ENCODE peak calls at places on chromosomes 11 and 22, in four cellular contexts. X, L, G and W are unnamed samples.

GRCh38 chr11:20055312-20055711 is 105.0 kb downstream of the DBX1 start:
- DNase-seq in G (no peak), L (peak), X (no peak), W (no peak)

GRCh38 chr11:73469401-73469800 is 93.2 kb downstream of the RELT start:
- DNase-seq in X (no peak), L (no peak), G (no peak), W (peak)

GRCh38 chr22:50261615-50262459 is at the start of gene MAPK12:
- DNase-seq in X (no peak), G (no peak), L (no peak), W (no peak)

GRCh38 chr11:69310351-69310750 is 16.4 kb downstream of the MYEOV start:
- DNase-seq in X (no peak), L (no peak), G (no peak), W (peak)

GRCh38 chr11:8293171-8293570 is 29.5 kb upstream of the LMO1 start:
- DNase-seq in G (no peak), L (no peak), X (no peak), W (no peak)

GRCh38 chr11:120601566-120601965 is 90.0 kb downstream of the GRIK4 start:
- DNase-seq in G (no peak), L (no peak), X (no peak), W (no peak)

GRCh38 chr11:122340607-122341006 is 224.6 kb upstream of the BLID start:
- DNase-seq in G (no peak), L (no peak), X (no peak), W (no peak)

GRCh38 chr11:313787-314547 is at the start of gene IFITM1:
- DNase-seq in G (no peak), L (peak), X (no peak), W (no peak)

GRCh38 chr11:62552931-62553838 is 6.6 kb upstream of the AHNAK start:
- DNase-seq in L (peak), X (no peak), G (peak), W (peak)

GRCh38 chr11:83025267-83025704 is 46.4 kb downstream of the RAB30 start:
- DNase-seq in X (no peak), G (no peak), L (no peak), W (no peak)

GRCh38 chr11:24900524-24900923 is 403.7 kb downstream of the LUZP2 start:
- DNase-seq in G (no peak), X (no peak), L (no peak), W (no peak)

GRCh38 chr11:94678901-94679300 is 89.3 kb upstream of the AMOTL1 start:
- DNase-seq in G (no peak), L (no peak), X (no peak), W (no peak)

GRCh38 chr22:29152381-29153138 is 53.1 kb upstream of the EMID1 start:
- DNase-seq in L (no peak), X (peak), G (no peak), W (peak)

GRCh38 chr11:65559951-65560537 is 1.9 kb upstream of the LTBP3 start:
- DNase-seq in G (peak), X (no peak), L (peak), W (peak)

GRCh38 chr11:129950319-129951034 is 52.2 kb downstream of the PRDM10 start:
- DNase-seq in X (no peak), G (peak), L (no peak), W (no peak)

GRCh38 chr22:29331213-29331612 is 15.7 kb upstream of the RASL10A start:
- DNase-seq in L (no peak), G (no peak), X (no peak), W (no peak)

GRCh38 chr11:65444314-65445051 is 21.9 kb downstream of the NEAT1 start:
- DNase-seq in X (peak), G (no peak), L (no peak), W (no peak)

GRCh38 chr11:59839615-59840014 is 5.7 kb downstream of the CBLIF start:
- DNase-seq in L (no peak), X (no peak), G (no peak), W (no peak)

GRCh38 chr11:72573380-72573949 is 100.8 kb downstream of the PDE2A start:
- DNase-seq in X (no peak), L (peak), G (peak), W (peak)

GRCh38 chr11:8263109-8263768 is 439 bp downstream of the LMO1 start:
- DNase-seq in L (no peak), G (no peak), X (peak), W (peak)

GRCh38 chr11:74702383-74703007 is 28.7 kb downstream of the CHRDL2 start:
- DNase-seq in X (peak), G (peak), L (peak), W (peak)

GRCh38 chr11:100774859-100775258 is 87.8 kb downstream of the ARHGAP42 start:
- DNase-seq in L (no peak), X (no peak), G (no peak), W (no peak)

GRCh38 chr11:111303476-111303875 is 5.1 kb downstream of the POU2AF3 start:
- DNase-seq in X (no peak), G (peak), L (no peak), W (no peak)

GRCh38 chr11:74453373-74453975 is 13.9 kb downstream of the KCNE3 start:
- DNase-seq in X (peak), G (peak), L (peak), W (peak)

GRCh38 chr11:86176165-86176884 is 68.2 kb upstream of the EED start:
- DNase-seq in X (no peak), L (no peak), G (no peak), W (no peak)

GRCh38 chr11:62556102-62556871 is 9.7 kb upstream of the AHNAK start:
- DNase-seq in L (peak), G (peak), X (peak), W (peak)

GRCh38 chr11:119894916-119895315 is 165.9 kb upstream of the NECTIN1 start:
- DNase-seq in X (no peak), L (no peak), G (no peak), W (no peak)

GRCh38 chr11:75802913-75803820 is 11.8 kb upstream of the UVRAG start:
- DNase-seq in X (peak), L (peak), G (peak), W (peak)
- H3K27ac ChIP-seq in X (no peak), L (no peak), G (no peak), W (no peak)

DNA sequence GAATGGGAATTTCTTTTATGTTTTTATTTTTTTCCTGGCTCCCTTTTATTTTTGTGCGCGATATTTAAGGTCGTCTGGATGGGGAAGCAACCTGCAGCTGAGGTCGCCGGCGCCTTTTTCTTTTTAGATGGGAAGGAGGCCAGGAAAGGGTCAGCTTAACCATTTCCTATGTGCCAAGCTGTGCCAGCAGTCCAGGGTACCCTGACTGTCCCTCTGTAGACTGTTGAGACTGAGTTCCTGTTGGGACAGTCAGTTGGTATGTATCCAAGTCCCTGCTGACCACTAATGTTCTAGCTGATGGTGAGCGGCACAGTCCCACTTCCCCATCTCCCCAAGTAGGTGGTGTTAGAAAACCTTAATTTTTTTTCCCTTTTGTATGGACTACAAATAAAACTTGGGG is 10.5 kb downstream of the RBM14 start:
- DNase-seq in X (no peak), G (no peak), L (no peak), W (no peak)
- H3K27ac ChIP-seq in X (no peak), G (no peak), L (no peak), W (no peak)

DNA sequence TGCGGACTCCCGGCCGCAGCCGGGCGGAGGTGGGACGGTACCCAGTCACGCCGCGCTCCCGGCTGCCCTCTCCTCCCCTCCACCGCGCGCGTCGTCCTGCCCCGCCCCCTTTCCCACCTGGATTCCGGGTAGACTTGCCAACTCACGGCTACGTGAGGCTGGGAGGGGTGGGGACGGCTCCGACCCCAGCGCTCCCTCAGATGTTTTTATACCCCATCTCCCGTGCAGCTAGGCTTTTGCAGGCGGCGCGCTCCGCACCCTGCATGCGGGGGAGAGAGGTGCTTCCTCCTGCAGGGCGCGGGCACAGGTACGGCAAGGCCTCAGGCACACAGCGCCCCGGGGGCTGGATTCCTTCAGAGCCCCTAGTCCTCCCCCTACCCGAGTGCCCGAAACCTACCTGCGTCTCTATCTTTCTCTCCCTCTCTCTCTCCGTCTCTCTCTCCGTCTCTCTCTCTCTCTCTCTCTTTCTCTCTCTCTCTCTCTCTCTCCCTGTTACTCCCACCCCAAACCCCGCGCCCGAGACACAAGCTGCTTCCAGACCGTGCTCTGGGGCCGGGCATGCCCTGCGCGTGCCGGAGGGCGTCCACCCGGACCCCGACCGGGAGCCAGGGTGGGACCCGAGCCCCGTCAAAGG is 1.9 kb downstream of the PDGFB start:
- DNase-seq in X (peak), L (peak), G (peak), W (no peak)
- H3K27ac ChIP-seq in X (peak), L (peak), G (peak), W (peak)

DNA sequence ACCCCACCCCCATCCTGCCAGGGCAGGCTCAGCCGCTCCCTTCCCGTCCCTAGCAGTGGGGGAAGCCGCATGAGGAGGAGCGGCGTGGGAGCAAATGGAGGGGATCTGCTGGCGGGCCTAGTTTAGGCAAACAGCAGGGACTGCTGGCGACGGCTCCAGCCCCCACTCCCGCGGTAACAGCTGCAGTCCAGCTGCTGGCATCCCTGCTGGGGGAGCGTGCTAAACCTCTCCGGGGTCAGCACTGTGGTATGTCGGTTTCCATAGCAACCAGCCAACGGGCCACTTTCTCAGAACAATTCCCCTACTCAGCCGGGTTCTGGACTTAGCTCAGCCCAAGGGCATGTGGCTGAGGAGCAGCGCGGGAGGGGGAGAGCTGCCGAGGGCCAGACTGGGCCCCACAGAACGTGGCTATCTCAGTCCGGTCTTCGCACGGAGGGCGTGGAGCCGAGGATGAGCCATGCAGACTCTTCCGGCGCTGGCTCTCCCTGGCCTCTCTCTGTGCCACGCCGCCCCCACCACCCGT is 98.8 kb downstream of the PKNOX2 start:
- DNase-seq in L (no peak), G (peak), X (peak), W (peak)
- H3K27ac ChIP-seq in L (no peak), G (no peak), X (no peak), W (no peak)

GRCh38 chr22:39269095-39269827 is 24.5 kb upstream of the PDGFB start:
- DNase-seq in L (no peak), G (no peak), X (no peak), W (no peak)
- H3K27ac ChIP-seq in L (no peak), G (no peak), X (no peak), W (no peak)